ENCODE peak calls at places on chromosomes 7 and 10, in seven cellular contexts. One of them, this sample, is unnamed.

GRCh38 chr10:24299587-24300258 is 90.8 kb downstream of the KIAA1217 start:
- DNase-seq in astrocyte of the cerebellum: peak; percentile 33
- DNase-seq in activated CD4-positive, alpha-beta T cell treated with anti-CD3 and anti-CD28 coated beads for 24 hours: no peak
- DNase-seq in T follicular helper cell: no peak
- DNase-seq in mesenteric fat pad: no peak
- DNase-seq in progenitor cell of endocrine pancreas: no peak
- DNase-seq in activated T-cell treated with anti-CD3 and anti-CD28 coated beads for 48 hours: no peak
- DNase-seq in this sample: no peak

GRCh38 chr7:522071-522937 is 2.7 kb upstream of the PDGFA start:
- DNase-seq in activated T-cell treated with anti-CD3 and anti-CD28 coated beads for 48 hours: no peak
- DNase-seq in progenitor cell of endocrine pancreas: peak; percentile 45
- DNase-seq in T follicular helper cell: no peak
- DNase-seq in astrocyte of the cerebellum: no peak
- DNase-seq in activated CD4-positive, alpha-beta T cell treated with anti-CD3 and anti-CD28 coated beads for 24 hours: peak; percentile 19
- DNase-seq in mesenteric fat pad: no peak
- DNase-seq in this sample: peak; percentile 56

GRCh38 chr7:142298009-142298408 is 40.2 kb upstream of the PRSS58 start:
- DNase-seq in mesenteric fat pad: no peak
- DNase-seq in progenitor cell of endocrine pancreas: no peak
- DNase-seq in activated CD4-positive, alpha-beta T cell treated with anti-CD3 and anti-CD28 coated beads for 24 hours: no peak
- DNase-seq in activated T-cell treated with anti-CD3 and anti-CD28 coated beads for 48 hours: no peak
- DNase-seq in astrocyte of the cerebellum: no peak
- DNase-seq in T follicular helper cell: no peak
- DNase-seq in this sample: no peak

GRCh38 chr7:102914585-102914984 is 1.8 kb downstream of the LRRC17 start:
- DNase-seq in T follicular helper cell: no peak
- DNase-seq in progenitor cell of endocrine pancreas: no peak
- DNase-seq in astrocyte of the cerebellum: no peak
- DNase-seq in activated T-cell treated with anti-CD3 and anti-CD28 coated beads for 48 hours: no peak
- DNase-seq in activated CD4-positive, alpha-beta T cell treated with anti-CD3 and anti-CD28 coated beads for 24 hours: no peak
- DNase-seq in mesenteric fat pad: no peak
- DNase-seq in this sample: no peak

GRCh38 chr10:119197921-119198320 is 9.4 kb upstream of the GRK5 start:
- DNase-seq in progenitor cell of endocrine pancreas: no peak
- DNase-seq in mesenteric fat pad: no peak
- DNase-seq in T follicular helper cell: no peak
- DNase-seq in activated CD4-positive, alpha-beta T cell treated with anti-CD3 and anti-CD28 coated beads for 24 hours: no peak
- DNase-seq in astrocyte of the cerebellum: no peak
- DNase-seq in activated T-cell treated with anti-CD3 and anti-CD28 coated beads for 48 hours: no peak
- DNase-seq in this sample: no peak

GRCh38 chr7:51027256-51028127 is 244.8 kb upstream of the GRB10 start:
- DNase-seq in mesenteric fat pad: no peak
- DNase-seq in activated CD4-positive, alpha-beta T cell treated with anti-CD3 and anti-CD28 coated beads for 24 hours: no peak
- DNase-seq in T follicular helper cell: no peak
- DNase-seq in activated T-cell treated with anti-CD3 and anti-CD28 coated beads for 48 hours: no peak
- DNase-seq in astrocyte of the cerebellum: no peak
- DNase-seq in progenitor cell of endocrine pancreas: no peak
- DNase-seq in this sample: no peak

GRCh38 chr7:121480058-121480457 is 84.0 kb upstream of the FAM3C start:
- DNase-seq in mesenteric fat pad: no peak
- DNase-seq in activated CD4-positive, alpha-beta T cell treated with anti-CD3 and anti-CD28 coated beads for 24 hours: no peak
- DNase-seq in T follicular helper cell: no peak
- DNase-seq in astrocyte of the cerebellum: no peak
- DNase-seq in activated T-cell treated with anti-CD3 and anti-CD28 coated beads for 48 hours: no peak
- DNase-seq in progenitor cell of endocrine pancreas: no peak
- DNase-seq in this sample: peak; percentile 1

GRCh38 chr7:19522486-19522885 is 186.4 kb downstream of the POLR1F start:
- DNase-seq in mesenteric fat pad: no peak
- DNase-seq in T follicular helper cell: no peak
- DNase-seq in progenitor cell of endocrine pancreas: no peak
- DNase-seq in activated T-cell treated with anti-CD3 and anti-CD28 coated beads for 48 hours: no peak
- DNase-seq in activated CD4-positive, alpha-beta T cell treated with anti-CD3 and anti-CD28 coated beads for 24 hours: no peak
- DNase-seq in astrocyte of the cerebellum: peak; percentile 80
- DNase-seq in this sample: peak; percentile 12

GRCh38 chr7:2979276-2979675 is 64.4 kb downstream of the CARD11 start:
- DNase-seq in T follicular helper cell: no peak
- DNase-seq in mesenteric fat pad: no peak
- DNase-seq in astrocyte of the cerebellum: no peak
- DNase-seq in activated T-cell treated with anti-CD3 and anti-CD28 coated beads for 48 hours: no peak
- DNase-seq in activated CD4-positive, alpha-beta T cell treated with anti-CD3 and anti-CD28 coated beads for 24 hours: no peak
- DNase-seq in progenitor cell of endocrine pancreas: no peak
- DNase-seq in this sample: no peak

GRCh38 chr10:113469796-113470195 is 83.1 kb upstream of the HABP2 start:
- DNase-seq in activated T-cell treated with anti-CD3 and anti-CD28 coated beads for 48 hours: no peak
- DNase-seq in T follicular helper cell: no peak
- DNase-seq in progenitor cell of endocrine pancreas: no peak
- DNase-seq in astrocyte of the cerebellum: no peak
- DNase-seq in mesenteric fat pad: no peak
- DNase-seq in activated CD4-positive, alpha-beta T cell treated with anti-CD3 and anti-CD28 coated beads for 24 hours: no peak
- DNase-seq in this sample: no peak

GRCh38 chr7:83014546-83014945 is 148.1 kb downstream of the PCLO start:
- DNase-seq in progenitor cell of endocrine pancreas: no peak
- DNase-seq in mesenteric fat pad: no peak
- DNase-seq in T follicular helper cell: no peak
- DNase-seq in activated CD4-positive, alpha-beta T cell treated with anti-CD3 and anti-CD28 coated beads for 24 hours: no peak
- DNase-seq in astrocyte of the cerebellum: no peak
- DNase-seq in activated T-cell treated with anti-CD3 and anti-CD28 coated beads for 48 hours: no peak
- DNase-seq in this sample: no peak